ENCODE peak calls at places on chromosomes 11 and 22, in eight cellular contexts. G is activated effector memory CD4-positive, alpha-beta T cell treated with Interleukin-2 at 50 U/mL for 16 hours; X is RWPE1; M is activated CD4-positive, alpha-beta T cell treated with anti-CD3 and anti-CD28 coated beads, Interleukin-2, amount 50 U/mL, for 1 hour; D is fibroblast of the conjunctiva; J is stomach; Z is foreskin keratinocyte; U is nucleus accumbens. B is an unnamed sample.

GRCh38 chr11:63177872-63178271 is 33.9 kb upstream of the SLC22A24 start:
- DNase-seq in Z (no peak), U (no peak), M (no peak), X (no peak), J (no peak), G (no peak), D (no peak), B (no peak)

GRCh38 chr11:103581680-103582265 is 454.7 kb upstream of the DDI1 start:
- DNase-seq in U (no peak), D (no peak), G (no peak), J (no peak), M (no peak), Z (no peak), X (no peak), B (no peak)

GRCh38 chr11:121035823-121036222 is 11.9 kb downstream of the TBCEL start:
- DNase-seq in M (no peak), U (no peak), J (no peak), Z (no peak), G (no peak), X (no peak), D (no peak), B (no peak)

GRCh38 chr11:47607380-47607779 is 13.2 kb upstream of the C1QTNF4 start:
- DNase-seq in J (no peak), U (no peak), D (peak), M (no peak), X (no peak), Z (no peak), G (no peak), B (no peak)

GRCh38 chr22:47245286-47245685 is 482.8 kb downstream of the TBC1D22A start:
- DNase-seq in M (no peak), U (no peak), X (no peak), D (no peak), Z (no peak), G (no peak), J (no peak), B (no peak)

GRCh38 chr22:46679711-46680269 is 58.3 kb downstream of the CERK start:
- DNase-seq in G (no peak), J (no peak), Z (no peak), U (no peak), X (no peak), M (no peak), D (no peak), B (no peak)

GRCh38 chr22:25360891-25361645 is 141.6 kb downstream of the CRYBB2 start:
- DNase-seq in M (no peak), G (no peak), X (no peak), U (no peak), D (no peak), Z (no peak), J (no peak), B (no peak)

GRCh38 chr22:39308614-39309363 is 10.6 kb downstream of the RPL3 start:
- DNase-seq in U (no peak), J (peak), D (peak), G (no peak), M (no peak), X (peak), Z (peak), B (no peak)

GRCh38 chr11:17572359-17572690 is 25.3 kb downstream of the OTOG start:
- DNase-seq in G (no peak), X (no peak), M (no peak), U (no peak), D (no peak), J (peak), Z (no peak), B (no peak)

GRCh38 chr11:114896594-114896993 is 218.3 kb downstream of the NXPE2 start:
- DNase-seq in G (no peak), J (no peak), Z (no peak), X (no peak), M (no peak), U (no peak), D (no peak), B (no peak)

GRCh38 chr11:68022531-68022930 is 8.0 kb upstream of the NDUFS8 start:
- DNase-seq in D (no peak), M (no peak), G (no peak), X (no peak), U (no peak), Z (no peak), J (no peak), B (no peak)

GRCh38 chr11:88398372-88399140 is 61.0 kb upstream of the CTSC start:
- DNase-seq in D (peak), G (no peak), J (no peak), Z (peak), M (no peak), U (no peak), X (peak), B (no peak)

GRCh38 chr11:134762248-134763029 is 350.4 kb upstream of the B3GAT1 start:
- DNase-seq in Z (no peak), G (no peak), X (no peak), M (no peak), J (no peak), D (no peak), U (no peak), B (peak)

GRCh38 chr11:45060707-45061106 is 85.7 kb upstream of the PRDM11 start:
- DNase-seq in M (no peak), X (no peak), D (no peak), G (no peak), U (no peak), Z (no peak), J (no peak), B (no peak)

GRCh38 chr11:45169310-45170072 is 23.1 kb downstream of the PRDM11 start:
- DNase-seq in G (no peak), Z (no peak), X (no peak), J (no peak), M (no peak), D (no peak), U (no peak), B (no peak)

GRCh38 chr11:8090756-8091155 is 9.7 kb downstream of the TUB start:
- DNase-seq in M (peak), G (no peak), D (peak), J (no peak), Z (no peak), U (no peak), X (no peak), B (no peak)

GRCh38 chr11:132632641-132633124 is 899.6 kb downstream of the OPCML start:
- DNase-seq in D (peak), U (no peak), G (no peak), J (no peak), Z (peak), X (peak), M (no peak), B (no peak)

GRCh38 chr11:33667819-33668467 is 32.7 kb downstream of the C11orf91 start:
- DNase-seq in D (no peak), Z (peak), J (no peak), G (no peak), X (no peak), M (no peak), U (no peak), B (no peak)

GRCh38 chr11:10373340-10373739 is 68.5 kb downstream of the ADM start:
- DNase-seq in Z (no peak), X (no peak), G (no peak), J (no peak), D (no peak), M (no peak), U (no peak), B (no peak)

GRCh38 chr11:18526130-18526520 is 617 bp downstream of the TSG101 start:
- DNase-seq in X (no peak), G (no peak), U (no peak), J (no peak), M (no peak), D (no peak), Z (no peak), B (no peak)

GRCh38 chr11:119685073-119685746 is 43.8 kb downstream of the NECTIN1 start:
- DNase-seq in U (no peak), J (no peak), G (no peak), X (no peak), M (no peak), Z (no peak), D (no peak), B (no peak)

GRCh38 chr22:19657252-19658056 is 56.8 kb upstream of the SEPTIN5 start:
- DNase-seq in D (no peak), U (no peak), Z (no peak), M (no peak), J (no peak), G (no peak), X (no peak), B (no peak)

GRCh38 chr11:36818410-36818809 is 220.4 kb upstream of the RAG2 start:
- DNase-seq in U (no peak), M (no peak), J (no peak), Z (no peak), D (no peak), X (no peak), G (no peak), B (no peak)

GRCh38 chr11:59102259-59102765 is 4.7 kb upstream of the FAM111B start:
- DNase-seq in U (no peak), M (peak), J (peak), X (peak), Z (no peak), G (peak), D (peak), B (peak)

GRCh38 chr11:106087815-106088435 is 10.5 kb downstream of the AASDHPPT start:
- DNase-seq in J (peak), M (peak), G (peak), Z (peak), D (peak), X (peak), U (no peak), B (peak)

B was measured in pancreas.